ENCODE peak calls at places on chromosomes 12 and 14, in seven cellular contexts. T is NCI-H1105; Q is pancreas; E is small intestine; K is CD4-positive, CD25-positive, alpha-beta regulatory T cell; V is HFF-Myc; I is RPMI8226. C is an unnamed sample.
A peak's percentile ranks its signal among the peaks of the same experiment; 100 is the strongest.

GRCh38 chr12:5442251-5443006 is 10.5 kb downstream of the NTF3 start:
- DNase-seq in K (peak; percentile 5), T (peak; percentile 36), Q (peak; percentile 13), E (peak; percentile 63), I (peak; percentile 53), V (no peak), C (peak; percentile 27)

GRCh38 chr12:14454098-14454907 is 88.8 kb downstream of the ATF7IP start:
- DNase-seq in E (peak; percentile 35), Q (no peak), V (peak; percentile 29), I (peak; percentile 47), K (peak; percentile 67), T (no peak), C (peak; percentile 65)

GRCh38 chr14:90523544-90523943 is 126.7 kb downstream of the CALM1 start:
- DNase-seq in E (no peak), Q (no peak), K (no peak), T (no peak), V (no peak), I (no peak), C (no peak)

GRCh38 chr12:22526836-22527235 is 17.5 kb downstream of the C2CD5 start:
- DNase-seq in K (no peak), E (no peak), T (no peak), Q (no peak), V (no peak), I (no peak), C (no peak)

GRCh38 chr12:64781374-64782029 is 22.3 kb upstream of the GNS start:
- DNase-seq in E (peak; percentile 50), I (peak; percentile 82), V (no peak), Q (peak; percentile 57), T (peak; percentile 32), K (no peak), C (peak; percentile 76)

GRCh38 chr14:73188501-73188903 is 48.8 kb upstream of the PAPLN start:
- DNase-seq in K (no peak), I (no peak), Q (no peak), E (no peak), V (no peak), T (no peak), C (no peak)

GRCh38 chr14:74763803-74764531 is 851 bp downstream of the YLPM1 start:
- DNase-seq in T (peak; percentile 4), Q (peak; percentile 7), E (peak; percentile 22), I (peak; percentile 14), K (peak; percentile 29), V (no peak), C (peak; percentile 10)

GRCh38 chr12:132437252-132438138 is 52.5 kb upstream of the FBRSL1 start:
- DNase-seq in E (no peak), V (no peak), K (no peak), I (no peak), T (no peak), Q (peak; percentile 52), C (no peak)

GRCh38 chr14:77918448-77918847 is 118.5 kb downstream of the ADCK1 start:
- DNase-seq in K (peak; percentile 30), T (no peak), E (no peak), Q (no peak), V (no peak), I (no peak), C (peak; percentile 63)

GRCh38 chr12:89236237-89236636 is 116.1 kb downstream of the DUSP6 start:
- DNase-seq in Q (no peak), T (no peak), I (no peak), V (no peak), K (no peak), E (no peak), C (no peak)

GRCh38 chr14:22650960-22651521 is 6.9 kb upstream of the OR6J1 start:
- DNase-seq in T (no peak), I (no peak), K (no peak), Q (no peak), V (peak; percentile 15), E (no peak), C (peak; percentile 45)

GRCh38 chr12:82019533-82019932 is 260.4 kb upstream of the PPFIA2 start:
- DNase-seq in T (no peak), V (no peak), K (peak; percentile 0), E (peak; percentile 9), Q (no peak), I (peak; percentile 24), C (no peak)

GRCh38 chr12:51365276-51365675 is 18.8 kb upstream of the CELA1 start:
- DNase-seq in I (no peak), V (no peak), K (no peak), E (no peak), Q (no peak), T (no peak), C (no peak)

GRCh38 chr14:92694807-92695206 is 53.6 kb downstream of the LGMN start:
- DNase-seq in K (no peak), Q (no peak), I (no peak), V (no peak), E (no peak), T (no peak), C (no peak)

GRCh38 chr14:81946808-81947798 is 413.4 kb upstream of the SEL1L start:
- DNase-seq in E (peak; percentile 15), T (no peak), K (no peak), Q (no peak), V (no peak), I (no peak), C (no peak)

GRCh38 chr12:63450821-63451220 is 217.5 kb downstream of the DPY19L2 start:
- DNase-seq in T (no peak), V (no peak), Q (no peak), I (no peak), E (no peak), K (no peak), C (no peak)

GRCh38 chr14:73239463-73240241 is 2.3 kb downstream of the PAPLN start:
- DNase-seq in I (no peak), V (no peak), K (no peak), E (no peak), Q (no peak), T (no peak), C (no peak)

GRCh38 chr12:109730306-109731145 is 16.9 kb downstream of the FAM222A start:
- DNase-seq in E (no peak), K (no peak), T (no peak), Q (no peak), V (no peak), I (no peak), C (no peak)

GRCh38 chr12:25151476-25151875 is 43.5 kb downstream of the DNAI7 start:
- DNase-seq in V (peak; percentile 89), E (peak; percentile 6), Q (no peak), I (no peak), K (no peak), T (no peak), C (no peak)

GRCh38 chr14:104655128-104655848 is 34.1 kb upstream of the INF2 start:
- DNase-seq in E (no peak), Q (no peak), T (no peak), K (no peak), I (no peak), V (no peak), C (no peak)

GRCh38 chr12:74412607-74413230 is 124.9 kb upstream of the ATXN7L3B start:
- DNase-seq in T (peak; percentile 45), V (peak; percentile 2), Q (no peak), I (peak; percentile 37), E (peak; percentile 29), K (peak; percentile 17), C (peak; percentile 40)

GRCh38 chr14:103067231-103067954 is 10.0 kb upstream of the CDC42BPB start:
- DNase-seq in T (no peak), K (no peak), Q (no peak), E (peak; percentile 89), I (no peak), V (no peak), C (no peak)

GRCh38 chr14:78007160-78007559 is 163.0 kb upstream of the NRXN3 start:
- DNase-seq in Q (no peak), I (no peak), K (no peak), E (no peak), V (no peak), T (no peak), C (no peak)

GRCh38 chr12:113057565-113058485 is 1.3 kb downstream of the DTX1 start:
- DNase-seq in I (no peak), T (no peak), K (no peak), Q (no peak), V (no peak), E (no peak), C (no peak)

GRCh38 chr14:44204061-44204815 is 302.8 kb downstream of the FSCB start:
- DNase-seq in E (no peak), V (no peak), Q (no peak), K (no peak), I (no peak), T (no peak), C (no peak)

GRCh38 chr14:68820536-68820935 is 27.7 kb upstream of the ZFP36L1 start:
- DNase-seq in I (no peak), T (no peak), K (peak; percentile 70), V (no peak), Q (no peak), E (no peak), C (no peak)

GRCh38 chr12:45191239-45191638 is 24.7 kb upstream of the ANO6 start:
- DNase-seq in T (no peak), K (no peak), E (peak; percentile 12), V (no peak), Q (no peak), I (no peak), C (no peak)

GRCh38 chr12:24172773-24173447 is 223.4 kb upstream of the SOX5 start:
- DNase-seq in T (no peak), E (no peak), V (no peak), I (no peak), Q (no peak), K (no peak), C (no peak)

C was measured in NCI-H526.